ENCODE peak calls at places on chromosomes 7 and 10, in eight cellular contexts. X is GM12892, S is lower leg skin, N is spleen, W is Peyer's patch, Q is stomach, V is A549, C is IMR-90. B is an unnamed sample.

GRCh38 chr7:28835800-28836199 is 122.3 kb downstream of the TRIL start:
- DNase-seq in N (no peak), X (no peak), Q (no peak), W (no peak), V (no peak), C (peak; percentile 75), S (no peak), B (peak; percentile 40)

GRCh38 chr7:93044147-93044810 is 73.5 kb downstream of the SAMD9 start:
- DNase-seq in V (no peak), N (no peak), C (peak; percentile 74), S (no peak), Q (no peak), W (no peak), X (no peak), B (no peak)

GRCh38 chr7:131057015-131057518 is 270.6 kb upstream of the MKLN1 start:
- DNase-seq in Q (no peak), X (no peak), N (no peak), W (peak; percentile 54), S (peak; percentile 50), C (peak; percentile 86), V (no peak), B (no peak)

GRCh38 chr10:131048595-131048994 is 262.9 kb downstream of the TCERG1L start:
- DNase-seq in Q (no peak), N (peak; percentile 29), W (no peak), V (no peak), C (no peak), X (no peak), S (no peak), B (no peak)

GRCh38 chr7:116214921-116215320 is 4.6 kb downstream of the TES start:
- DNase-seq in C (no peak), V (no peak), Q (no peak), S (no peak), X (no peak), N (no peak), W (no peak), B (no peak)

GRCh38 chr7:47340490-47340889 is 241.4 kb downstream of the TNS3 start:
- DNase-seq in C (no peak), W (no peak), X (no peak), Q (no peak), N (no peak), V (no peak), S (no peak), B (no peak)

GRCh38 chr7:45240187-45240776 is 82.7 kb downstream of the RAMP3 start:
- DNase-seq in N (peak; percentile 76), C (no peak), W (no peak), Q (no peak), X (no peak), S (no peak), V (no peak), B (no peak)

GRCh38 chr7:141013345-141013715 is 1.4 kb downstream of the MRPS33 start:
- DNase-seq in Q (no peak), S (no peak), N (no peak), X (no peak), V (no peak), W (no peak), C (no peak), B (no peak)

GRCh38 chr10:118968482-118968881 is 61.0 kb upstream of the NANOS1 start:
- DNase-seq in V (no peak), S (no peak), X (no peak), Q (no peak), W (no peak), C (no peak), N (no peak), B (no peak)

GRCh38 chr7:4233146-4233545 is 448.9 kb upstream of the FOXK1 start:
- DNase-seq in N (no peak), Q (no peak), V (no peak), W (no peak), S (no peak), C (no peak), X (no peak), B (no peak)

GRCh38 chr10:31940839-31941653 is 12.4 kb upstream of the ARHGAP12 start:
- DNase-seq in C (peak; percentile 95), W (no peak), Q (peak; percentile 49), X (no peak), N (no peak), V (peak; percentile 98), S (peak; percentile 70), B (no peak)

GRCh38 chr10:132878091-132878729 is 64.2 kb downstream of the CFAP46 start:
- DNase-seq in W (no peak), Q (peak; percentile 9), C (no peak), S (no peak), X (no peak), V (no peak), N (peak; percentile 57), B (no peak)

GRCh38 chr7:70114854-70115253 is 516.6 kb downstream of the AUTS2 start:
- DNase-seq in C (no peak), W (no peak), X (no peak), V (no peak), Q (no peak), S (no peak), N (no peak), B (no peak)

GRCh38 chr7:90320014-90320413 is 1.1 kb downstream of the FAM237B start:
- DNase-seq in N (no peak), S (no peak), C (no peak), V (no peak), X (no peak), Q (no peak), W (no peak), B (no peak)

GRCh38 chr7:79876769-79877362 is 257.8 kb upstream of the GNAI1 start:
- DNase-seq in W (no peak), V (peak; percentile 6), Q (no peak), N (no peak), C (peak; percentile 99), X (no peak), S (no peak), B (no peak)

GRCh38 chr10:5198386-5198785 is 1.7 kb downstream of the AKR1C4 start:
- DNase-seq in W (no peak), X (no peak), Q (no peak), C (peak; percentile 6), S (no peak), N (no peak), V (no peak), B (no peak)

GRCh38 chr10:5194431-5194830 is 2.2 kb upstream of the AKR1C4 start:
- DNase-seq in W (no peak), X (no peak), S (no peak), N (no peak), V (no peak), Q (no peak), C (no peak), B (no peak)

GRCh38 chr10:5199398-5199797 is 2.8 kb downstream of the AKR1C4 start:
- DNase-seq in N (no peak), Q (no peak), S (no peak), W (no peak), X (no peak), V (peak; percentile 23), C (no peak), B (peak; percentile 5)

GRCh38 chr10:5195727-5196374 is 786 bp upstream of the AKR1C4 start:
- DNase-seq in V (peak; percentile 90), Q (no peak), X (no peak), W (no peak), C (no peak), S (no peak), N (no peak), B (no peak)

GRCh38 chr10:5196613-5197234 is at the start of gene AKR1C4:
- DNase-seq in S (no peak), N (no peak), X (no peak), V (peak; percentile 48), Q (no peak), W (no peak), C (no peak), B (no peak)
- TF ChIP-seq POLR2A in S (no peak), N (no peak), X (no peak), V (no peak), Q (no peak), W (no peak), C (no peak), B (no peak)

DNA sequence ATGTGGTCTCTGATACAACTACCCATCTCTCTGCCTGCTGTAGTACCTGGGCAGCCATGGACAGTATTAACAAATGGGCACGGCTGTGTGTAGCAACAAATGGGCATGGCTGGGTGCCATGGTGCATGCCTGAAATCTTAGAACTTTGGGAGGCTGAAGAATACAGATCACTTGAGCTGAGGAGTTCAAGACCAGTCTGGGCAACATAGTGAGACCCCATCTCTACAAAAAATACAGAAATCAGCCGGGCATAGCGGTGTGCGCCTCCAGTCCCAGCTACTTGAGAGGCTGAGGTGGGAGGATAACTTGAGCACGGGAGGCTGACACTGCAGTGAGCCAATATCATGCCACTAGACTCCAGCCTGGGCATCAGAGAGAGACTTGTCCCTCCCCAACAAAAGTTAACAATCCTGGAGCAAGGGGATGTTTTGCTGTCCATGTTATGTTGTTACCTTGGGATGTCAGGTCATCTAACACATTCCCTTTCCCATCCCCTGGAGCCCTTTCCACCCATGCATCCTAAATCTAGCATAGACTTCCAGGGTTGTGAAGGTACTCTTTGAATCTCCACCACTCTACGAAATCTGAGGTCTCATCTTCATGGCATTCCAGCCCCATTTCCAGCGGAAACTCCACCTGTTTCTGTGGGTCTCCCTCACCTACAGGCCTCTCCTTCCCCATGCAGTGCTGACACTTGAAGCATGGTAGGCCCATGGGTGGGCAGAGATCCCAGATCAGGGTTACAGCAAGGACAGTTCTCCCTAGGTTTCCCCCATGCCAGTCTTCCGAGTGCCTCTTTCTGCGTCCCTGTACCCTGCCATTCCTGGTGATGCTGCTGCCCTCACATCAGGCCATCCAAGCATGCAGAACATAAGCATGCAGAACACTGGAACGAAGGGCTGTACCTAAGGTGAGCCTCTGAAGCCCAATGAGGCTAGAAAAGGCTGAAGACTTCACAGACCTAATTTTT is 13.1 kb downstream of the FXYD4 start:
- DNase-seq in V (peak; percentile 21), S (no peak), Q (no peak), W (no peak), C (no peak), N (peak; percentile 64), X (no peak), B (no peak)
- TF ChIP-seq POLR2A in V (no peak), S (no peak), Q (no peak), W (no peak), C (no peak), N (no peak), X (peak; percentile 78), B (no peak)

GRCh38 chr10:80191589-80192270 is 13.6 kb downstream of the ANXA11 start:
- DNase-seq in V (no peak), N (no peak), X (no peak), S (no peak), Q (peak; percentile 84), W (peak; percentile 51), C (no peak), B (no peak)
- TF ChIP-seq POLR2A in V (no peak), N (no peak), X (no peak), S (no peak), Q (no peak), W (peak; percentile 34), C (no peak), B (no peak)

DNA sequence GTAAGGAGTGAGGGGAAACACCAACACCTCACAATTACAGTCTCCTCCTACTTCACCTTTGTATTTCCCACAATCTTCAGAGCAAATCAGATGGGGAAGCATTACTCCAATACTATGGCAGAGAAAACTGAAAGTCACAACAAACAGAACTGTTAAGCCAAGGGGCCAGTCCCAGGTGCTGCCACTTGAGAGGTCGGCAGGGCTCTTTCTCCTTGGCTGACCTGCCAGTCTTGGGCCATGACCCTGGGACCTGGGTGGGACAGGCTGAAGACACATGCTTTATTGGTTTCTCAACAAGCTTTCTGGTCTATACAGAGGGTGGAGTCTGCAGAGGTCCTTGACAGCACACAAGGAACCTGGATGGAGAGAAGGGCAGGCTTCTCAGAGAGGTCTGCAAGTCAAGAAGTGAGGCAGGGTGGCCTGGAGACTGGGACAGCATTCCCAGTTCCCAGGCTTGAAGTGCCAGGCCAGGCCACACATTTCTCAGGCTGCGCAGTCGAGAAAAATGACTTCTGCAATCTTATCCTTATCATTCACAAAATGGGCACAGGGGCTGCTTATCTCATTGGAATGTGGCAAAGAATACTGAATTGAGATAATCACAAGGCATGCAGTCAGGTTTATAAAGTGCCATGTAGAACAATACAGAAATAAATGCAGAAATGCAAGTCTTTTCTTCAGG is 301.0 kb downstream of the CXCL12 start:
- DNase-seq in N (no peak), W (no peak), Q (no peak), C (no peak), S (no peak), V (no peak), X (no peak), B (no peak)
- TF ChIP-seq POLR2A in N (no peak), W (no peak), Q (no peak), C (no peak), S (no peak), V (no peak), X (no peak), B (no peak)